ENCODE peak calls at places on chromosomes 3 and 15, in four cellular contexts. One of them, this sample, is unnamed.

GRCh38 chr3:139120336-139120971 is 75.8 kb upstream of the PRR23C start:
- DNase-seq in GOT3: no peak
- DNase-seq in CD8-positive, alpha-beta memory T cell: no peak
- DNase-seq in progenitor cell of endocrine pancreas: no peak
- DNase-seq in this sample: no peak

GRCh38 chr15:88493811-88494210 is 26.3 kb downstream of the MRPS11 start:
- DNase-seq in GOT3: no peak
- DNase-seq in progenitor cell of endocrine pancreas: no peak
- DNase-seq in CD8-positive, alpha-beta memory T cell: no peak
- DNase-seq in this sample: no peak

GRCh38 chr3:119380697-119381096 is 82.7 kb downstream of the TMEM39A start:
- DNase-seq in GOT3: no peak
- DNase-seq in CD8-positive, alpha-beta memory T cell: no peak
- DNase-seq in progenitor cell of endocrine pancreas: no peak
- DNase-seq in this sample: no peak

GRCh38 chr15:52334491-52335160 is 39.0 kb upstream of the MYO5C start:
- DNase-seq in CD8-positive, alpha-beta memory T cell: no peak
- DNase-seq in GOT3: no peak
- DNase-seq in progenitor cell of endocrine pancreas: no peak
- DNase-seq in this sample: no peak

GRCh38 chr15:88982304-88982945 is 69.2 kb upstream of the MFGE8 start:
- DNase-seq in progenitor cell of endocrine pancreas: no peak
- DNase-seq in CD8-positive, alpha-beta memory T cell: no peak
- DNase-seq in GOT3: peak; percentile 74
- DNase-seq in this sample: no peak

GRCh38 chr3:22366781-22367180 is 615.8 kb upstream of the ZNF385D start:
- DNase-seq in progenitor cell of endocrine pancreas: no peak
- DNase-seq in CD8-positive, alpha-beta memory T cell: no peak
- DNase-seq in GOT3: no peak
- DNase-seq in this sample: no peak

GRCh38 chr15:33581032-33581431 is 270.3 kb downstream of the RYR3 start:
- DNase-seq in progenitor cell of endocrine pancreas: no peak
- DNase-seq in GOT3: no peak
- DNase-seq in CD8-positive, alpha-beta memory T cell: no peak
- DNase-seq in this sample: no peak

GRCh38 chr15:75203908-75204263 is 2.2 kb downstream of the C15orf39 start:
- DNase-seq in CD8-positive, alpha-beta memory T cell: no peak
- DNase-seq in GOT3: no peak
- DNase-seq in progenitor cell of endocrine pancreas: no peak
- DNase-seq in this sample: no peak

GRCh38 chr3:7638103-7638502 is 777.2 kb downstream of the GRM7 start:
- DNase-seq in CD8-positive, alpha-beta memory T cell: no peak
- DNase-seq in GOT3: no peak
- DNase-seq in progenitor cell of endocrine pancreas: no peak
- DNase-seq in this sample: no peak

GRCh38 chr15:83845230-83845629 is 191.3 kb downstream of the ADAMTSL3 start:
- DNase-seq in GOT3: no peak
- DNase-seq in progenitor cell of endocrine pancreas: no peak
- DNase-seq in CD8-positive, alpha-beta memory T cell: no peak
- DNase-seq in this sample: no peak

GRCh38 chr15:70268698-70269251 is 171.1 kb upstream of the TLE3 start:
- DNase-seq in GOT3: no peak
- DNase-seq in CD8-positive, alpha-beta memory T cell: no peak
- DNase-seq in progenitor cell of endocrine pancreas: no peak
- DNase-seq in this sample: no peak

GRCh38 chr3:187830181-187830580 is 84.9 kb upstream of the BCL6 start:
- DNase-seq in progenitor cell of endocrine pancreas: no peak
- DNase-seq in CD8-positive, alpha-beta memory T cell: no peak
- DNase-seq in GOT3: no peak
- DNase-seq in this sample: no peak

GRCh38 chr3:15645740-15646490 is 44.4 kb downstream of the BTD start:
- DNase-seq in CD8-positive, alpha-beta memory T cell: no peak
- DNase-seq in progenitor cell of endocrine pancreas: no peak
- DNase-seq in GOT3: no peak
- DNase-seq in this sample: no peak

GRCh38 chr3:99911433-99911832 is 93.8 kb downstream of the CMSS1 start:
- DNase-seq in GOT3: no peak
- DNase-seq in progenitor cell of endocrine pancreas: no peak
- DNase-seq in CD8-positive, alpha-beta memory T cell: no peak
- DNase-seq in this sample: no peak

GRCh38 chr15:70023064-70023768 is 74.5 kb downstream of the TLE3 start:
- DNase-seq in CD8-positive, alpha-beta memory T cell: peak; percentile 89
- DNase-seq in progenitor cell of endocrine pancreas: no peak
- DNase-seq in GOT3: no peak
- DNase-seq in this sample: peak; percentile 64

GRCh38 chr3:115336836-115337235 is 189.7 kb upstream of the ZBTB20 start:
- DNase-seq in GOT3: no peak
- DNase-seq in progenitor cell of endocrine pancreas: no peak
- DNase-seq in CD8-positive, alpha-beta memory T cell: no peak
- DNase-seq in this sample: no peak

GRCh38 chr15:99944131-99944530 is 210.9 kb upstream of the LYSMD4 start:
- DNase-seq in GOT3: no peak
- DNase-seq in progenitor cell of endocrine pancreas: no peak
- DNase-seq in CD8-positive, alpha-beta memory T cell: no peak
- DNase-seq in this sample: no peak

GRCh38 chr15:34154725-34155204 is 52.9 kb downstream of the PGBD4 start:
- DNase-seq in CD8-positive, alpha-beta memory T cell: no peak
- DNase-seq in progenitor cell of endocrine pancreas: no peak
- DNase-seq in GOT3: no peak
- DNase-seq in this sample: no peak